ENCODE peak calls at places on chromosomes 3 and 15, in nine cellular contexts. F is H1; W is upper lobe of left lung; D is mesendoderm; K is CD8-positive, alpha-beta memory T cell; G is psoas muscle; J is GM23248; R is RWPE1; T is lower lobe of right lung. B is an unnamed sample.

GRCh38 chr3:21889166-21889565 is 138.2 kb upstream of the ZNF385D start:
- DNase-seq in R (no peak), K (no peak), F (no peak), D (peak), J (no peak), W (no peak), T (no peak), G (no peak), B (no peak)

GRCh38 chr3:145649368-145649887 is 511.6 kb downstream of the PLOD2 start:
- DNase-seq in F (no peak), R (no peak), J (no peak), K (no peak), W (no peak), D (no peak), T (no peak), G (no peak), B (no peak)

GRCh38 chr3:142896996-142897395 is 8.1 kb upstream of the PCOLCE2 start:
- DNase-seq in F (no peak), J (no peak), T (no peak), K (no peak), W (no peak), G (no peak), D (no peak), R (no peak), B (no peak)

GRCh38 chr3:158713094-158713499 is 19.2 kb downstream of the RARRES1 start:
- DNase-seq in D (peak), F (no peak), G (no peak), J (peak), W (peak), T (no peak), K (no peak), R (no peak), B (no peak)

GRCh38 chr15:27990411-27991338 is 108.4 kb downstream of the OCA2 start:
- DNase-seq in G (no peak), K (no peak), T (no peak), R (no peak), W (no peak), J (no peak), D (no peak), F (no peak), B (no peak)

GRCh38 chr15:35546581-35547381 is 816 bp upstream of the DPH6 start:
- DNase-seq in G (no peak), J (no peak), R (peak), K (no peak), F (no peak), T (no peak), D (no peak), W (no peak), B (no peak)

GRCh38 chr3:184237211-184237610 is 7.8 kb downstream of the VWA5B2 start:
- DNase-seq in J (no peak), K (no peak), D (no peak), W (no peak), T (peak), F (no peak), R (no peak), G (no peak), B (no peak)

GRCh38 chr3:39126532-39127071 is 19.1 kb downstream of the TTC21A start:
- DNase-seq in T (peak), R (no peak), J (peak), G (no peak), D (peak), W (peak), K (no peak), F (no peak), B (no peak)

GRCh38 chr3:71987828-71988227 is 202.9 kb upstream of the PROK2 start:
- DNase-seq in T (no peak), J (peak), K (no peak), G (no peak), W (no peak), F (no peak), R (no peak), D (peak), B (no peak)

GRCh38 chr15:55588070-55588817 is at the start of gene PYGO1:
- DNase-seq in F (no peak), D (peak), G (peak), W (peak), T (peak), K (peak), R (peak), J (peak), B (peak)

GRCh38 chr3:53114011-53114400 is 16.2 kb downstream of the RFT1 start:
- DNase-seq in K (peak), R (peak), J (peak), G (peak), T (peak), F (peak), D (peak), W (peak), B (peak)

GRCh38 chr15:50862553-50862952 is 45.9 kb upstream of the AP4E1 start:
- DNase-seq in D (no peak), K (no peak), J (no peak), F (no peak), R (no peak), G (no peak), W (no peak), T (no peak), B (no peak)

GRCh38 chr15:49145651-49146609 is 9.5 kb downstream of the COPS2 start:
- DNase-seq in G (no peak), K (no peak), T (no peak), F (no peak), D (peak), R (peak), W (peak), J (peak), B (no peak)

GRCh38 chr3:41127414-41127813 is 71.9 kb upstream of the CTNNB1 start:
- DNase-seq in D (no peak), T (no peak), W (no peak), F (no peak), G (no peak), J (no peak), R (no peak), K (no peak), B (no peak)

GRCh38 chr3:101940521-101940992 is 91.2 kb downstream of the NFKBIZ start:
- DNase-seq in F (no peak), J (peak), T (peak), W (peak), D (peak), R (peak), K (no peak), G (peak), B (no peak)

GRCh38 chr3:148962513-148962912 is 28.8 kb upstream of the GYG1 start:
- DNase-seq in T (no peak), K (no peak), D (peak), W (peak), G (peak), R (peak), J (peak), F (peak), B (no peak)

GRCh38 chr3:175224051-175224450 is 364.9 kb downstream of the NAALADL2 start:
- DNase-seq in F (no peak), K (no peak), G (no peak), W (no peak), D (peak), T (no peak), R (no peak), J (no peak), B (no peak)

GRCh38 chr3:170360476-170360875 is 3.0 kb downstream of the SKIL start:
- DNase-seq in T (no peak), W (no peak), J (no peak), K (no peak), F (no peak), G (no peak), D (peak), R (no peak), B (no peak)
- H3K27ac ChIP-seq in T (no peak), W (no peak), J (no peak), K (no peak), F (no peak), G (no peak), D (no peak), R (no peak), B (no peak)

GRCh38 chr3:160963949-160964348 is 141.2 kb downstream of the B3GALNT1 start:
- DNase-seq in D (no peak), T (no peak), G (no peak), R (no peak), W (no peak), F (no peak), J (no peak), K (no peak), B (no peak)
- H3K27ac ChIP-seq in D (no peak), T (no peak), G (no peak), R (no peak), W (no peak), F (no peak), J (no peak), K (no peak), B (no peak)

DNA sequence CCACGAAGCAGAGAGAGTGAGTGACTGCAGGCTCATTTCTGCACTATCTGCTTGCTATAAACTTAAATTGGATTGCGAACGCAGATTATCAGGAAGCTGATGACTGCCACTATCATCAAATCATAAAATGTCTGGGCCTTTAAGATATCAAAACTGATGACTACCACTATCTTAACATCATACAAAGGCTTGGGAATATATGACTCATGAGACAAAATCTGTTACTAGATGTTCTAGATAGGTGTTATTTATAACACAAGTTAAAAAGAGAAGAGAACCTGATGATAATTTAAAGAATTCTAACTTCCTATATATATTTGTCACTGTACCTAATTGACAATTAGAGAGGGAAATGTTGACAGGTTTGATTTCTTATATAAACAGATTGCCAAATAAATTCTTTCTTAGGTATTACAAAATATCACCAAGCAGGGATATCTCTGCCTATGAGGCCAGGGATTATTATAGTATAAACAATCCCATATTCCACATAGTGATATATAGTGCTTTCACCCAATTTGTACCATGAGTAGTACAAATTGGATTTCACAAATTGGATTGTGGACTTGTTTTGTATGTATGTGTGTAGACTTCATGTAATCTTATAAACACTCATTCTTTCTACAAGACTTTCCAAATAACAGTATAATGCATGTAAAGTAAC is 1157.2 kb downstream of the ROBO1 start:
- DNase-seq in G (no peak), K (no peak), T (no peak), R (no peak), F (no peak), J (peak), W (no peak), D (no peak), B (no peak)
- H3K27ac ChIP-seq in G (no peak), K (no peak), T (no peak), R (no peak), F (no peak), J (no peak), W (no peak), D (no peak), B (no peak)

GRCh38 chr3:132284006-132284405 is 33.2 kb upstream of the ACP3 start:
- DNase-seq in F (no peak), D (peak), T (no peak), G (no peak), J (peak), R (no peak), K (no peak), W (no peak), B (no peak)
- H3K27ac ChIP-seq in F (no peak), D (peak), T (peak), G (no peak), J (no peak), R (no peak), K (no peak), W (peak), B (no peak)

GRCh38 chr15:70503073-70503745 is 260.1 kb downstream of the UACA start:
- DNase-seq in G (no peak), K (no peak), D (no peak), J (no peak), R (no peak), W (no peak), F (no peak), T (no peak), B (no peak)
- H3K27ac ChIP-seq in G (no peak), K (no peak), D (no peak), J (no peak), R (no peak), W (no peak), F (no peak), T (no peak), B (no peak)

GRCh38 chr15:58062983-58063382 is 2.5 kb downstream of the ALDH1A2 start:
- DNase-seq in D (no peak), G (no peak), F (no peak), W (no peak), T (no peak), K (no peak), J (no peak), R (no peak), B (no peak)
- H3K27ac ChIP-seq in D (no peak), G (no peak), F (no peak), W (no peak), T (no peak), K (peak), J (no peak), R (no peak), B (no peak)

GRCh38 chr15:73927003-73927475 is 777 bp downstream of the LOXL1 start:
- DNase-seq in D (peak), F (no peak), K (no peak), J (peak), W (peak), T (peak), G (peak), R (peak), B (peak)
- H3K27ac ChIP-seq in D (peak), F (no peak), K (no peak), J (peak), W (peak), T (peak), G (peak), R (peak), B (peak)

B was measured in ascending aorta.